ENCODE peak calls at places on chromosomes 3 and 15, in five cellular contexts. One of them, this sample, is unnamed.

GRCh38 chr3:131020122-131020693 is 6.4 kb downstream of the ASTE1 start:
- DNase-seq in A549: no peak
- DNase-seq in GM12878: no peak
- DNase-seq in K562: no peak
- DNase-seq in HepG2: no peak
- DNase-seq in this sample: no peak

GRCh38 chr3:40523781-40524180 is 979 bp upstream of the ZNF621 start:
- DNase-seq in A549: no peak
- DNase-seq in GM12878: no peak
- DNase-seq in K562: no peak
- DNase-seq in HepG2: no peak
- DNase-seq in this sample: no peak

GRCh38 chr15:76309561-76310330 is 1.5 kb downstream of the ETFA start:
- DNase-seq in A549: no peak
- DNase-seq in GM12878: no peak
- DNase-seq in K562: no peak
- DNase-seq in HepG2: no peak
- DNase-seq in this sample: no peak

GRCh38 chr3:183967693-183968092 is 50.0 kb downstream of the ABCC5 start:
- DNase-seq in A549: no peak
- DNase-seq in GM12878: no peak
- DNase-seq in K562: no peak
- DNase-seq in HepG2: no peak
- DNase-seq in this sample: no peak

GRCh38 chr15:41949400-41950126 is 22.8 kb downstream of the EHD4 start:
- DNase-seq in A549: no peak
- DNase-seq in GM12878: no peak
- DNase-seq in K562: no peak
- DNase-seq in HepG2: no peak
- DNase-seq in this sample: no peak

GRCh38 chr3:37072892-37073291 is 79.6 kb downstream of the MLH1 start:
- DNase-seq in A549: no peak
- DNase-seq in GM12878: no peak
- DNase-seq in K562: no peak
- DNase-seq in HepG2: no peak
- DNase-seq in this sample: no peak

GRCh38 chr3:71987828-71988227 is 202.9 kb upstream of the PROK2 start:
- DNase-seq in A549: no peak
- DNase-seq in GM12878: no peak
- DNase-seq in K562: no peak
- DNase-seq in HepG2: no peak
- DNase-seq in this sample: no peak

GRCh38 chr15:74631935-74632560 is 16.4 kb downstream of the CLK3 start:
- DNase-seq in A549: peak; percentile 78
- DNase-seq in GM12878: no peak
- DNase-seq in K562: peak; percentile 76
- DNase-seq in HepG2: peak; percentile 46
- DNase-seq in this sample: peak; percentile 87

GRCh38 chr3:132486086-132486485 is 68.8 kb downstream of the DNAJC13 start:
- DNase-seq in A549: no peak
- DNase-seq in GM12878: no peak
- DNase-seq in K562: no peak
- DNase-seq in HepG2: no peak
- DNase-seq in this sample: no peak

GRCh38 chr3:111768571-111769100 is 90.4 kb upstream of the PHLDB2 start:
- DNase-seq in A549: peak; percentile 22
- DNase-seq in GM12878: no peak
- DNase-seq in K562: no peak
- DNase-seq in HepG2: peak; percentile 50
- DNase-seq in this sample: no peak

GRCh38 chr15:70442211-70442610 is 321.1 kb downstream of the UACA start:
- DNase-seq in A549: no peak
- DNase-seq in GM12878: no peak
- DNase-seq in K562: no peak
- DNase-seq in HepG2: no peak
- DNase-seq in this sample: no peak

GRCh38 chr3:55622116-55622515 is 135.0 kb upstream of the WNT5A start:
- DNase-seq in A549: no peak
- DNase-seq in GM12878: no peak
- DNase-seq in K562: no peak
- DNase-seq in HepG2: no peak
- DNase-seq in this sample: no peak

GRCh38 chr3:54432975-54433374 is 310.6 kb downstream of the CACNA2D3 start:
- DNase-seq in A549: no peak
- DNase-seq in GM12878: no peak
- DNase-seq in K562: no peak
- DNase-seq in HepG2: no peak
- DNase-seq in this sample: no peak

GRCh38 chr15:87349181-87349580 is 907.4 kb downstream of the NTRK3 start:
- DNase-seq in A549: no peak
- DNase-seq in GM12878: no peak
- DNase-seq in K562: peak; percentile 10
- DNase-seq in HepG2: no peak
- DNase-seq in this sample: no peak

GRCh38 chr3:142065932-142066331 is 83.4 kb downstream of the TFDP2 start:
- DNase-seq in A549: no peak
- DNase-seq in GM12878: no peak
- DNase-seq in K562: no peak
- DNase-seq in HepG2: no peak
- DNase-seq in this sample: no peak

GRCh38 chr15:101135532-101136166 is 116.2 kb downstream of the CHSY1 start:
- DNase-seq in A549: no peak
- DNase-seq in GM12878: peak; percentile 84
- DNase-seq in K562: no peak
- DNase-seq in HepG2: no peak
- DNase-seq in this sample: no peak

GRCh38 chr15:51759557-51760070 is 8.2 kb downstream of the TMOD2 start:
- DNase-seq in A549: no peak
- DNase-seq in GM12878: no peak
- DNase-seq in K562: no peak
- DNase-seq in HepG2: peak; percentile 6
- DNase-seq in this sample: peak; percentile 52

GRCh38 chr15:77058468-77058867 is 12.4 kb downstream of the TSPAN3 start:
- DNase-seq in A549: no peak
- DNase-seq in GM12878: no peak
- DNase-seq in K562: no peak
- DNase-seq in HepG2: no peak
- DNase-seq in this sample: no peak

GRCh38 chr3:189622629-189623028 is 8.6 kb upstream of the TP63 start:
- DNase-seq in A549: no peak
- DNase-seq in GM12878: no peak
- DNase-seq in K562: no peak
- DNase-seq in HepG2: no peak
- DNase-seq in this sample: no peak

GRCh38 chr3:155497930-155498647 is 204.6 kb upstream of the STRIT1 start:
- DNase-seq in A549: peak; percentile 32
- DNase-seq in GM12878: no peak
- DNase-seq in K562: no peak
- DNase-seq in HepG2: peak; percentile 7
- DNase-seq in this sample: no peak

GRCh38 chr15:43514241-43515057 is 3.0 kb upstream of the MAP1A start:
- DNase-seq in A549: no peak
- DNase-seq in GM12878: no peak
- DNase-seq in K562: peak; percentile 55
- DNase-seq in HepG2: peak; percentile 31
- DNase-seq in this sample: peak; percentile 64

GRCh38 chr15:75982468-75982867 is 29.8 kb downstream of the NRG4 start:
- DNase-seq in A549: no peak
- DNase-seq in GM12878: no peak
- DNase-seq in K562: no peak
- DNase-seq in HepG2: no peak
- DNase-seq in this sample: no peak

GRCh38 chr3:16147226-16147625 is 27.3 kb upstream of the GALNT15 start:
- DNase-seq in A549: no peak
- DNase-seq in GM12878: no peak
- DNase-seq in K562: no peak
- DNase-seq in HepG2: no peak
- DNase-seq in this sample: no peak

GRCh38 chr3:37701729-37702128 is 160.0 kb upstream of the CTDSPL start:
- DNase-seq in A549: no peak
- DNase-seq in GM12878: no peak
- DNase-seq in K562: no peak
- DNase-seq in HepG2: no peak
- DNase-seq in this sample: no peak

GRCh38 chr15:73942751-73943270 is 16.5 kb downstream of the LOXL1 start:
- DNase-seq in A549: no peak
- DNase-seq in GM12878: no peak
- DNase-seq in K562: no peak
- DNase-seq in HepG2: no peak
- DNase-seq in this sample: no peak

GRCh38 chr15:40103864-40104271 is 4.8 kb downstream of the BMF start:
- DNase-seq in A549: no peak
- DNase-seq in GM12878: no peak
- DNase-seq in K562: no peak
- DNase-seq in HepG2: no peak
- DNase-seq in this sample: no peak

GRCh38 chr15:65409284-65409631 is 13.5 kb downstream of the IGDCC4 start:
- DNase-seq in A549: no peak
- DNase-seq in GM12878: no peak
- DNase-seq in K562: no peak
- DNase-seq in HepG2: peak; percentile 27
- DNase-seq in this sample: no peak

GRCh38 chr15:37377428-37377827 is 277.1 kb upstream of the MEIS2 start:
- DNase-seq in A549: no peak
- DNase-seq in GM12878: no peak
- DNase-seq in K562: no peak
- DNase-seq in HepG2: no peak
- DNase-seq in this sample: no peak

GRCh38 chr3:134809412-134810051 is 14.5 kb downstream of the EPHB1 start:
- DNase-seq in A549: no peak
- DNase-seq in GM12878: no peak
- DNase-seq in K562: no peak
- DNase-seq in HepG2: no peak
- DNase-seq in this sample: no peak
- TF ChIP-seq HDAC2 in A549: no peak
- TF ChIP-seq HDAC2 in GM12878: no peak
- TF ChIP-seq HDAC2 in K562: no peak
- TF ChIP-seq HDAC2 in HepG2: no peak
- TF ChIP-seq HDAC2 in this sample: no peak

GRCh38 chr15:89749526-89749925 is 1.5 kb downstream of the MESP1 start:
- DNase-seq in A549: no peak
- DNase-seq in GM12878: no peak
- DNase-seq in K562: no peak
- DNase-seq in HepG2: no peak
- DNase-seq in this sample: no peak
- TF ChIP-seq HDAC2 in A549: no peak
- TF ChIP-seq HDAC2 in GM12878: no peak
- TF ChIP-seq HDAC2 in K562: no peak
- TF ChIP-seq HDAC2 in HepG2: no peak
- TF ChIP-seq HDAC2 in this sample: no peak

DNA sequence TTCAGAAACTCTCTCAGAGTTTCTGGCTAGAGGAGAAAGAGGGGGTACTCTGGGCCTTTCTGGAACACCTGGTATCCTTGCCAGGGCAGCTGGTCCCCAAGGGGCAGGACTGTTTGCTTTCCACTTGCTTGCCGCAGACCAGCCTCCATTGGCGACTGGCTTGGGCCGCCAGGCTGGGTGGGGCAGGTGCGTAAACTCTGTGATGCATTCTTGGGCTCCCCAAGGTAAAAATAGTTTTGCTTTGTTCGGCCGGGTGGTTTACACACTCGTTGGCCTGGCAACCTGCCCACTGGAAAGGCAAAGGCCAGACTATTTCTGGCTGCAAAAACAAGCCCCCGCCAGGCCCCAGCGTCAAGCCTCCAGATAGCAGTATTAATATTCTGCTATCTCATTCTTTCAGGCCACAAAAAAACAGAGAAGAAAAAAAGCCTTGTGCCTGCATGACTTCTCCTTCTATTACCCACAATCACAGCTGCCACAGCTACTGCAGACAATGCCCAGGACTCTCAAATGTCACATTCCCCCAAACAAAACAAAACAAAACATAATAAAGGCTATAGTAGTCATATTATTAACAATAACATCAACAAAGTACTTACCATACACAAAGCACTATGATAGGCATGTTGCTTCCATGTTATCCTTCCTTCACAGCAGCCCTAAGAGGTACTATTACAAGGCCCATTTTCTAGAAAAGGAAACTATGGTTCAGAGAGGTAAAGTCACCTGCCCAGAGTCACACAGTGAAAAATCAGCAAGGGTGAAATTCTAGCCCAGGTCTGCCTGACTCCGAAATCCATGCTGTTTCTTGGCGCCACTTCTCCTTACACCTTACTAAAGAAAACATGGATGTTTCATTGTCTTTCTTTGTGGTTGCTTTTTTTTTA is 14.0 kb upstream of the SSUH2 start:
- DNase-seq in A549: peak; percentile 27
- DNase-seq in GM12878: peak; percentile 45
- DNase-seq in K562: no peak
- DNase-seq in HepG2: peak; percentile 93
- DNase-seq in this sample: no peak
- TF ChIP-seq HDAC2 in A549: no peak
- TF ChIP-seq HDAC2 in GM12878: no peak
- TF ChIP-seq HDAC2 in K562: no peak
- TF ChIP-seq HDAC2 in HepG2: peak; percentile 40
- TF ChIP-seq HDAC2 in this sample: no peak

GRCh38 chr15:80953953-80954778 is 35.5 kb downstream of the MESD start:
- DNase-seq in A549: no peak
- DNase-seq in GM12878: no peak
- DNase-seq in K562: no peak
- DNase-seq in HepG2: peak; percentile 79
- DNase-seq in this sample: peak; percentile 51

GRCh38 chr15:80958818-80959495 is 30.7 kb downstream of the MESD start:
- DNase-seq in A549: no peak
- DNase-seq in GM12878: no peak
- DNase-seq in K562: no peak
- DNase-seq in HepG2: no peak
- DNase-seq in this sample: no peak

GRCh38 chr15:80953001-80953952 is 36.3 kb downstream of the MESD start:
- DNase-seq in A549: no peak
- DNase-seq in GM12878: no peak
- DNase-seq in K562: no peak
- DNase-seq in HepG2: no peak
- DNase-seq in this sample: no peak

GRCh38 chr15:80957556-80957955 is 32.1 kb downstream of the MESD start:
- DNase-seq in A549: no peak
- DNase-seq in GM12878: no peak
- DNase-seq in K562: no peak
- DNase-seq in HepG2: no peak
- DNase-seq in this sample: no peak

DNA sequence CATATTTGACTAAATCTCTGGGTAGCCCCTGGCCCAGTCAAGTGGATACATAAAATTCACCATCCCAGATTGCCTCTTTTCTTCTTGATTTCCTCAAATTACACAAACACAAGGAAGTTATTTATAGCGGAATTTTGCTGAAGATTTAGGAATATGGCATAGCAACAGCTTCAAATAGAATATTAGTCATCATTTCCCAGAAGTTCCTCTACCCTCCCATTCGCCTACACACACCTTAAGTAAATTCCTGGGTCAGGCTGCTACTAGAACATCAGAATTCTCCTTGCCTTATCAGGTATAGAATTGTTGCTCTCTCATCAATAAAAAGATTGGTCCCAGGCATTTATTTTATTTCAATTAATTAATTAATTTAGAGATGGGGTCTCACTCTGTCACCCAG is 31.6 kb downstream of the MESD start:
- DNase-seq in A549: no peak
- DNase-seq in GM12878: no peak
- DNase-seq in K562: no peak
- DNase-seq in HepG2: no peak
- DNase-seq in this sample: no peak
- TF ChIP-seq HDAC2 in A549: no peak
- TF ChIP-seq HDAC2 in GM12878: no peak
- TF ChIP-seq HDAC2 in K562: no peak
- TF ChIP-seq HDAC2 in HepG2: no peak
- TF ChIP-seq HDAC2 in this sample: no peak

This sample was measured in H1.